ENCODE peak calls at places on chromosomes 4 and X, in eight cellular contexts. F, E, B, O, N, A, S and L are unnamed samples.

GRCh38 chr4:105895324-105895608 is at the start of gene NPNT:
- DNase-seq in N (no peak), E (no peak), B (no peak), A (no peak), S (no peak), O (no peak), F (no peak), L (peak)

GRCh38 chr4:129526812-129527211 is 430.9 kb downstream of the C4orf33 start:
- DNase-seq in S (no peak), F (peak), A (no peak), O (no peak), E (no peak), N (peak), B (peak), L (no peak)

GRCh38 chrX:130645955-130646583 is 244.3 kb downstream of the RBMX2 start:
- DNase-seq in S (no peak), F (no peak), B (no peak), N (no peak), E (peak), O (no peak), A (no peak), L (no peak)

GRCh38 chr4:114562176-114562904 is 36.3 kb upstream of the UGT8 start:
- DNase-seq in N (no peak), A (no peak), E (no peak), S (no peak), O (no peak), F (no peak), B (no peak), L (no peak)

GRCh38 chrX:149114001-149114400 is 391.1 kb downstream of the IDS start:
- DNase-seq in F (no peak), O (no peak), A (no peak), E (no peak), B (no peak), N (no peak), S (no peak), L (no peak)

GRCh38 chr4:118765399-118765798 is 70.5 kb downstream of the SEC24D start:
- DNase-seq in N (no peak), S (peak), E (no peak), O (no peak), B (peak), A (no peak), F (peak), L (no peak)

GRCh38 chr4:57073559-57073958 is 36.6 kb downstream of the IGFBP7 start:
- DNase-seq in A (no peak), B (no peak), N (no peak), E (no peak), F (no peak), S (no peak), O (no peak), L (no peak)

GRCh38 chr4:73068496-73069337 is 799 bp downstream of the COX18 start:
- DNase-seq in S (peak), E (peak), O (no peak), B (no peak), N (peak), F (peak), A (no peak), L (peak)

GRCh38 chr4:116223059-116223732 is 862.2 kb downstream of the TRAM1L1 start:
- DNase-seq in E (no peak), N (no peak), O (no peak), F (no peak), A (no peak), S (no peak), B (no peak), L (no peak)

GRCh38 chr4:24915121-24915922 is 2.5 kb upstream of the CCDC149 start:
- DNase-seq in E (no peak), B (no peak), F (no peak), N (no peak), A (no peak), O (no peak), S (no peak), L (no peak)

GRCh38 chr4:139800082-139800481 is 134.5 kb downstream of the MGST2 start:
- DNase-seq in F (no peak), E (no peak), B (no peak), A (no peak), O (no peak), N (no peak), S (no peak), L (no peak)

GRCh38 chr4:118224239-118224829 is 128.5 kb downstream of the PRSS12 start:
- DNase-seq in E (no peak), S (peak), F (peak), N (peak), A (no peak), O (no peak), B (peak), L (peak)

GRCh38 chrX:8748855-8749254 is 16.9 kb upstream of the ANOS1 start:
- DNase-seq in S (peak), A (no peak), B (no peak), N (peak), E (no peak), O (no peak), F (peak), L (peak)
- TF ChIP-seq CTCF in S (peak), A (peak), B (peak), N (peak), E (peak), O (peak), F (peak), L (peak)

GRCh38 chr4:56050584-56050983 is 101.8 kb downstream of the CEP135 start:
- DNase-seq in S (no peak), N (peak), B (no peak), E (no peak), A (no peak), F (no peak), O (no peak), L (no peak)

GRCh38 chr4:56051049-56051709 is 102.4 kb downstream of the CEP135 start:
- DNase-seq in O (no peak), A (no peak), S (no peak), E (no peak), F (no peak), N (no peak), B (no peak), L (no peak)

GRCh38 chr4:56049428-56050212 is 100.9 kb downstream of the CEP135 start:
- DNase-seq in O (no peak), B (peak), A (peak), E (peak), F (peak), N (peak), S (no peak), L (peak)

GRCh38 chr4:56051710-56052075 is 102.9 kb downstream of the CEP135 start:
- DNase-seq in S (no peak), N (no peak), B (no peak), O (no peak), A (no peak), F (no peak), E (no peak), L (no peak)

GRCh38 chr4:56048621-56049427 is 100.1 kb downstream of the CEP135 start:
- DNase-seq in B (peak), S (peak), O (peak), A (peak), E (peak), F (peak), N (peak), L (peak)
- H3K4me3 ChIP-seq in B (peak), S (peak), O (peak), A (peak), E (peak), F (peak), N (peak), L (peak)

GRCh38 chr4:77157859-77158486 is 966 bp downstream of the CCNG2 start:
- DNase-seq in S (peak), O (peak), F (peak), E (peak), N (peak), B (peak), A (peak), L (peak)
- TF ChIP-seq CTCF in S (no peak), O (no peak), F (no peak), E (no peak), N (peak), B (no peak), A (peak), L (no peak)

GRCh38 chrX:38860106-38861013 is 59.1 kb downstream of the MID1IP1 start:
- DNase-seq in E (no peak), A (no peak), S (no peak), B (no peak), N (no peak), F (no peak), O (no peak), L (no peak)

GRCh38 chrX:38854305-38854704 is 53.0 kb downstream of the MID1IP1 start:
- DNase-seq in S (no peak), O (no peak), E (no peak), A (no peak), N (no peak), B (no peak), F (no peak), L (no peak)

GRCh38 chrX:38856670-38857069 is 55.4 kb downstream of the MID1IP1 start:
- DNase-seq in N (no peak), F (no peak), A (no peak), E (no peak), S (no peak), B (no peak), O (no peak), L (no peak)

GRCh38 chrX:38859602-38860001 is 58.3 kb downstream of the MID1IP1 start:
- DNase-seq in S (peak), F (peak), N (no peak), A (no peak), E (no peak), O (no peak), B (no peak), L (no peak)

DNA sequence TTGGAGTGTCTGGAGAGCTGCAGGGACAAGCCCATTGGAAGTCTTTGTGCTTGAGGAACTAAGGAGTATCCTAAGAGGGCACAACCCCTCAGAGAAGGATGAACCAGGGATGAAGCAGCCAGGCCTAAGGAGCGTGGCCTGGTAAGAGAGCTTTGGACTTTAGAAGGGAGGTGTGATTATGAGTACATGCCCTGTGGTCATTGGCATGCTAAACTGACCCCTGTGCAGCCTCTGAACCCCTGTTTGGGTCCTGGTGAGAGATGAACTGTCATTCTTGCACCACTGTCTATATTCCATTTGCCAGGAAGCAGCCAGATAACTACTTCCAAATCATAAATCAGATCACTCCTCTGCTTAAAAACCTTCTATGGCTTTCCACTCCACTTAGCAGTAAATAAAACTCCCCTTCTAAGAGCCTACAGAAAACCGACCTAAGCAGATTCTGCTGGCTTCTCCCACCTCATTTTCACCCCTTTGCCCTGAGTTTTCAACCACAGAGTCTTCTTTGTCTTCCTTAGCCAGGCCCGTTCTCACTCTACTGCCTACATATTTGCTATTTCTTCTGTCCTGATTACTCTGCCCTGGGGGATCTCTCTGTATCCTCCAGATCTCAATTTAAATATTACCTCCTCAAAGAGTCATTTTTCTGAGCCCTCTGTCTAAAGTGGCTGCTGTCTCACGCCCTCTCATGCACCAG is 56.6 kb downstream of the MID1IP1 start:
- DNase-seq in A (no peak), N (no peak), F (no peak), E (no peak), B (no peak), S (no peak), O (no peak), L (no peak)
- H3K4me3 ChIP-seq in A (no peak), N (no peak), F (no peak), E (no peak), B (no peak), S (no peak), O (no peak), L (no peak)